ENCODE peak calls at places on chromosomes 7 and 10, in nine cellular contexts. One of them, this sample, is unnamed.

GRCh38 chr10:113930482-113931057 is 76.1 kb downstream of the NHLRC2 start:
- DNase-seq in gastrocnemius medialis: no peak
- DNase-seq in CD8-positive, alpha-beta T cell: no peak
- DNase-seq in GM20000: no peak
- DNase-seq in GM12865: no peak
- DNase-seq in nephron progenitor cell: no peak
- DNase-seq in HFF-Myc: no peak
- DNase-seq in pancreas: no peak
- DNase-seq in heart left ventricle: no peak
- DNase-seq in this sample: no peak

GRCh38 chr7:157964016-157964415 is 623.6 kb downstream of the PTPRN2 start:
- DNase-seq in gastrocnemius medialis: no peak
- DNase-seq in CD8-positive, alpha-beta T cell: no peak
- DNase-seq in GM20000: no peak
- DNase-seq in GM12865: no peak
- DNase-seq in nephron progenitor cell: no peak
- DNase-seq in HFF-Myc: no peak
- DNase-seq in pancreas: no peak
- DNase-seq in heart left ventricle: peak
- DNase-seq in this sample: peak

GRCh38 chr10:14749051-14749809 is 25.5 kb downstream of the FAM107B start:
- DNase-seq in gastrocnemius medialis: peak
- DNase-seq in CD8-positive, alpha-beta T cell: no peak
- DNase-seq in GM20000: no peak
- DNase-seq in GM12865: peak
- DNase-seq in nephron progenitor cell: peak
- DNase-seq in HFF-Myc: no peak
- DNase-seq in pancreas: peak
- DNase-seq in heart left ventricle: no peak
- DNase-seq in this sample: no peak

GRCh38 chr7:138738551-138739335 is 37.6 kb upstream of the SVOPL start:
- DNase-seq in gastrocnemius medialis: peak
- DNase-seq in CD8-positive, alpha-beta T cell: peak
- DNase-seq in GM20000: peak
- DNase-seq in GM12865: peak
- DNase-seq in nephron progenitor cell: peak
- DNase-seq in HFF-Myc: peak
- DNase-seq in pancreas: peak
- DNase-seq in heart left ventricle: peak
- DNase-seq in this sample: no peak

GRCh38 chr10:112955736-112956421 is 5.8 kb downstream of the TCF7L2 start:
- DNase-seq in gastrocnemius medialis: no peak
- DNase-seq in CD8-positive, alpha-beta T cell: no peak
- DNase-seq in GM20000: no peak
- DNase-seq in GM12865: no peak
- DNase-seq in nephron progenitor cell: no peak
- DNase-seq in HFF-Myc: no peak
- DNase-seq in pancreas: no peak
- DNase-seq in heart left ventricle: no peak
- DNase-seq in this sample: no peak

GRCh38 chr7:142134944-142135343 is 23.4 kb downstream of the MGAM2 start:
- DNase-seq in gastrocnemius medialis: no peak
- DNase-seq in CD8-positive, alpha-beta T cell: no peak
- DNase-seq in GM20000: no peak
- DNase-seq in GM12865: no peak
- DNase-seq in nephron progenitor cell: no peak
- DNase-seq in HFF-Myc: no peak
- DNase-seq in pancreas: no peak
- DNase-seq in heart left ventricle: no peak
- DNase-seq in this sample: no peak

GRCh38 chr7:146366938-146367337 is 250.3 kb downstream of the CNTNAP2 start:
- DNase-seq in gastrocnemius medialis: no peak
- DNase-seq in CD8-positive, alpha-beta T cell: no peak
- DNase-seq in GM20000: no peak
- DNase-seq in GM12865: no peak
- DNase-seq in nephron progenitor cell: no peak
- DNase-seq in HFF-Myc: no peak
- DNase-seq in pancreas: no peak
- DNase-seq in heart left ventricle: no peak
- DNase-seq in this sample: no peak

GRCh38 chr7:135620980-135621850 is 41.1 kb upstream of the STMP1 start:
- DNase-seq in gastrocnemius medialis: no peak
- DNase-seq in CD8-positive, alpha-beta T cell: no peak
- DNase-seq in GM20000: peak
- DNase-seq in GM12865: peak
- DNase-seq in nephron progenitor cell: peak
- DNase-seq in HFF-Myc: peak
- DNase-seq in pancreas: no peak
- DNase-seq in heart left ventricle: no peak
- DNase-seq in this sample: no peak

GRCh38 chr10:19788075-19788686 is 28.1 kb upstream of the PLXDC2 start:
- DNase-seq in gastrocnemius medialis: no peak
- DNase-seq in CD8-positive, alpha-beta T cell: no peak
- DNase-seq in GM20000: peak
- DNase-seq in GM12865: peak
- DNase-seq in nephron progenitor cell: peak
- DNase-seq in HFF-Myc: peak
- DNase-seq in pancreas: no peak
- DNase-seq in heart left ventricle: no peak
- DNase-seq in this sample: no peak

GRCh38 chr7:79341902-79342301 is 111.6 kb downstream of the MAGI2 start:
- DNase-seq in gastrocnemius medialis: no peak
- DNase-seq in CD8-positive, alpha-beta T cell: no peak
- DNase-seq in GM20000: no peak
- DNase-seq in GM12865: no peak
- DNase-seq in nephron progenitor cell: no peak
- DNase-seq in HFF-Myc: no peak
- DNase-seq in pancreas: no peak
- DNase-seq in heart left ventricle: no peak
- DNase-seq in this sample: no peak
- TF ChIP-seq CTCF in gastrocnemius medialis: no peak
- TF ChIP-seq CTCF in CD8-positive, alpha-beta T cell: no peak
- TF ChIP-seq CTCF in GM20000: no peak
- TF ChIP-seq CTCF in GM12865: no peak
- TF ChIP-seq CTCF in nephron progenitor cell: no peak
- TF ChIP-seq CTCF in HFF-Myc: no peak
- TF ChIP-seq CTCF in pancreas: no peak
- TF ChIP-seq CTCF in heart left ventricle: peak
- TF ChIP-seq CTCF in this sample: no peak

DNA sequence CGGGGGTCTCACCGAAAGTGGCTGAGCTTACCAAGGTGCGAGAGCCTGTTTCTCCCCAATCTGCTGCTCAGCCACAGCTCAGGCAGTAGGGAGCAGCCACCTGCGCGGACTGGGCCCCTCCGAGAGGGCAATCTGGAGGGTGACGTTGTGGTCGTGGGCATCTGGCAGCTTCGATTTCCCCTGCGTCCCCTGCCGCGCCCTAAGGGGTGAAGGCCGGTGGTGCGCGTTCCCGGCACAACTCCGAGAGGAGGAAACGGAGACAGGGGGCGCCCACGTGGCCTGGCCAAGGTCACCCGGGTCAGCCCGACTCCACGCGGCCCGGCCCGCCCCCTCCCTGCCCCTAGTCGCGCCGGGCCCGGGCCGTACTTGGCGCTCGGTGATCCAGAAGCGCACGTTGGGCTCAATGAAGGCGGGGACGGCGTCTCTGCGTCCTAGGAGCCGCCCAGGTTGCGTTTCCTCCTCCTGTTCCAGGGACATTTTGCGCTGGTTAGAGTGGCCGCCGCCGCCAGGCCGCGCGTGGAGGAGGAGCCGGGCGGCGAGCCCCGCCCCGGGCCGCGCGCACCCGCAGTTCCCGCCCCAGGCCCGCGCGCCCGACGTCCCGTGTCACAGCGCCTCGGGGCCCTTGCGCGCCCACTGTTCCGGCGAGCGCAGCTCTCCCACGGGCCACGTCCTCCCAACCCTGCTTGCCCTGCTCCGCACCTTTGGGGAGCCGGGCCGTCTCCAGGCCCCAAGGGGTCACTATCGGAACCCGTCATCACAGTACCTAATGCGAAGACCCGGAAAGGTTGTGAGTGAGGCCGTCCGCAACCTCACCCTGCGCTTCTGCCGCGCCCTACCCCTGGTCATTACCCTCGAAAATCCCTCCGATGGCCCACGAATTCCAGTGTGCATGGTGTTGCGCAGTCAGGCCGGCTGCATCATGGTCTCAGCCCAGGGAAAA is at the start of gene SFXN4:
- DNase-seq in gastrocnemius medialis: peak
- DNase-seq in CD8-positive, alpha-beta T cell: peak
- DNase-seq in GM20000: peak
- DNase-seq in GM12865: peak
- DNase-seq in nephron progenitor cell: peak
- DNase-seq in HFF-Myc: no peak
- DNase-seq in pancreas: peak
- DNase-seq in heart left ventricle: peak
- DNase-seq in this sample: no peak
- TF ChIP-seq CTCF in gastrocnemius medialis: no peak
- TF ChIP-seq CTCF in CD8-positive, alpha-beta T cell: no peak
- TF ChIP-seq CTCF in GM20000: no peak
- TF ChIP-seq CTCF in GM12865: no peak
- TF ChIP-seq CTCF in nephron progenitor cell: no peak
- TF ChIP-seq CTCF in HFF-Myc: no peak
- TF ChIP-seq CTCF in pancreas: no peak
- TF ChIP-seq CTCF in heart left ventricle: no peak
- TF ChIP-seq CTCF in this sample: peak

GRCh38 chr7:117997862-117998825 is 124.9 kb upstream of the CTTNBP2 start:
- DNase-seq in gastrocnemius medialis: no peak
- DNase-seq in CD8-positive, alpha-beta T cell: no peak
- DNase-seq in GM20000: no peak
- DNase-seq in GM12865: no peak
- DNase-seq in nephron progenitor cell: no peak
- DNase-seq in HFF-Myc: no peak
- DNase-seq in pancreas: no peak
- DNase-seq in heart left ventricle: no peak
- DNase-seq in this sample: no peak

GRCh38 chr7:117992635-117993034 is 119.4 kb upstream of the CTTNBP2 start:
- DNase-seq in gastrocnemius medialis: no peak
- DNase-seq in CD8-positive, alpha-beta T cell: no peak
- DNase-seq in GM20000: no peak
- DNase-seq in GM12865: no peak
- DNase-seq in nephron progenitor cell: no peak
- DNase-seq in HFF-Myc: no peak
- DNase-seq in pancreas: no peak
- DNase-seq in heart left ventricle: no peak
- DNase-seq in this sample: no peak

GRCh38 chr7:117995850-117996650 is 122.8 kb upstream of the CTTNBP2 start:
- DNase-seq in gastrocnemius medialis: no peak
- DNase-seq in CD8-positive, alpha-beta T cell: no peak
- DNase-seq in GM20000: no peak
- DNase-seq in GM12865: no peak
- DNase-seq in nephron progenitor cell: no peak
- DNase-seq in HFF-Myc: no peak
- DNase-seq in pancreas: no peak
- DNase-seq in heart left ventricle: no peak
- DNase-seq in this sample: no peak

GRCh38 chr7:117990834-117991233 is 117.6 kb upstream of the CTTNBP2 start:
- DNase-seq in gastrocnemius medialis: no peak
- DNase-seq in CD8-positive, alpha-beta T cell: no peak
- DNase-seq in GM20000: no peak
- DNase-seq in GM12865: no peak
- DNase-seq in nephron progenitor cell: no peak
- DNase-seq in HFF-Myc: no peak
- DNase-seq in pancreas: no peak
- DNase-seq in heart left ventricle: no peak
- DNase-seq in this sample: no peak

DNA sequence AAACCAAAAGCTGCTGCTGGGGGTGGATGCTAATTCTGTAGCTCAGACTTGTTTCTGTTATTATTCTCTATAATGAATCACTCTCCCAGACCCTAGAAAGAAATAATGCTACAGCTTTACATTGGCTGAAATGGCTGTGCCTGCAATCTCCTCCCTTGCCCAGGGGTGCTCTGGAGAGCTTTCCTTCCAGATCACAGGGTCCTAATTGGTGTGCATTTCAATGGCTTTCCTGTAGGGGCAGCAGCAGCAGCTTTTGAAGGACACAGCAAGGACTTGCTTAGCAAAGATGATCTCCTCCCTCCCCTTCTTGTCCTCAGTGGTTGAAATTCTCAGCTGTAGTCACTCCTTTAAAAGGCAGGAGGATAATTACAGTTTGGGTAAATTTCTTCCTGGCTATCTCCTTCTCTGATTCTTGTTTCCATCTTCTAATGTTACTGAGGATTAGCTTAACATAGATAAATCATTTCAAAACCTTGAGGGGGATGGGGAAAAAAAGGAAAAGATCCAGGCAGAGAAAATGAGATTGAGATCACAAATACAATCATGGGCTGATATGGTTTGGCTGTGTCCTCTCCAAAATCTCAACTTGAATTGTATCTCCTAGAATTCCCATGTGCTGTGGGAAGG is 120.2 kb upstream of the CTTNBP2 start:
- DNase-seq in gastrocnemius medialis: no peak
- DNase-seq in CD8-positive, alpha-beta T cell: no peak
- DNase-seq in GM20000: peak
- DNase-seq in GM12865: peak
- DNase-seq in nephron progenitor cell: peak
- DNase-seq in HFF-Myc: peak
- DNase-seq in pancreas: no peak
- DNase-seq in heart left ventricle: no peak
- DNase-seq in this sample: no peak
- TF ChIP-seq CTCF in gastrocnemius medialis: no peak
- TF ChIP-seq CTCF in CD8-positive, alpha-beta T cell: no peak
- TF ChIP-seq CTCF in GM20000: peak
- TF ChIP-seq CTCF in GM12865: peak
- TF ChIP-seq CTCF in nephron progenitor cell: peak
- TF ChIP-seq CTCF in HFF-Myc: peak
- TF ChIP-seq CTCF in pancreas: peak
- TF ChIP-seq CTCF in heart left ventricle: peak
- TF ChIP-seq CTCF in this sample: peak

DNA sequence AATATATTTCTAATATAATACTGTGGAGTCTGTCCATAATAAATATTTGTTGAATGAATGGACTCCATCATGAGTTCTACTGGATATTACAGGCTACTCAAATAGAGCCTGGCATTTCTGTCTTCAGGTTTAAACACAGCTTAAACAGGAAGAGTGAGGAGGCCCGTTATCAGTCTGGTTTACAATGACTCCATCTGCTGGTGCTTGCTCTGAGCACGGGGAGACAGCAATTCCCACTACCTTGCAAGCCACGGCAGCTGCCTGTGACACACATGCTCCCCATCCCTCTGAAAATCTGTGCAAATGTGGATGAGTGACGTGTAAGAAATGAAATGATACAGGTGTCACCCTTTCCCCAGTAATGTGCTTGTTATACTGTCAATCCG is 293.5 kb upstream of the IMMP2L start:
- DNase-seq in gastrocnemius medialis: no peak
- DNase-seq in CD8-positive, alpha-beta T cell: no peak
- DNase-seq in GM20000: peak
- DNase-seq in GM12865: no peak
- DNase-seq in nephron progenitor cell: no peak
- DNase-seq in HFF-Myc: no peak
- DNase-seq in pancreas: no peak
- DNase-seq in heart left ventricle: no peak
- DNase-seq in this sample: no peak
- TF ChIP-seq CTCF in gastrocnemius medialis: no peak
- TF ChIP-seq CTCF in CD8-positive, alpha-beta T cell: no peak
- TF ChIP-seq CTCF in GM20000: no peak
- TF ChIP-seq CTCF in GM12865: no peak
- TF ChIP-seq CTCF in nephron progenitor cell: no peak
- TF ChIP-seq CTCF in HFF-Myc: peak
- TF ChIP-seq CTCF in pancreas: no peak
- TF ChIP-seq CTCF in heart left ventricle: no peak
- TF ChIP-seq CTCF in this sample: no peak